ENCODE peak calls at places on chromosomes 16 and 17, in eight cellular contexts. S is uterus; I is CD8-positive, alpha-beta memory T cell; X is heart left ventricle; U is tibial nerve; J is Peyer's patch; W is transverse colon; K is iPS DF 6.9. P is an unnamed sample. For H3K9me3 and H3K27me3, the result is how much of the 10 kb centered on the place peaks cover.

GRCh38 chr17:27460196-27460725 is 4.0 kb downstream of the KSR1 start:
- DNase-seq in S (no peak), I (no peak), X (no peak), U (no peak), J (no peak), W (no peak), K (no peak), P (no peak)

GRCh38 chr17:64403881-64404460 is 13.3 kb upstream of the PECAM1 start:
- DNase-seq in S (no peak), I (no peak), X (no peak), U (no peak), J (peak), W (no peak), K (no peak), P (no peak)

GRCh38 chr17:77019955-77020379 is 120.8 kb upstream of the SEC14L1 start:
- DNase-seq in S (no peak), I (no peak), X (no peak), U (no peak), J (no peak), W (no peak), K (no peak), P (no peak)

GRCh38 chr17:1737531-1738291 is 5.0 kb upstream of the SERPINF2 start:
- DNase-seq in S (no peak), I (no peak), X (peak), U (no peak), J (no peak), W (no peak), K (no peak), P (no peak)

GRCh38 chr17:64635647-64636305 is 26.3 kb downstream of the SMURF2 start:
- DNase-seq in S (no peak), I (no peak), X (no peak), U (no peak), J (no peak), W (no peak), K (no peak), P (no peak)

GRCh38 chr17:17557796-17558195 is 33.7 kb downstream of the PEMT start:
- DNase-seq in S (no peak), I (no peak), X (peak), U (no peak), J (no peak), W (no peak), K (no peak), P (peak)

GRCh38 chr16:5058476-5058875 is 7.3 kb downstream of the C16orf89 start:
- DNase-seq in S (no peak), I (no peak), X (peak), U (no peak), J (no peak), W (no peak), K (peak), P (no peak)

GRCh38 chr17:68016838-68017237 is 18.7 kb upstream of the KPNA2 start:
- DNase-seq in S (no peak), I (no peak), X (no peak), U (no peak), J (no peak), W (no peak), K (no peak), P (no peak)

GRCh38 chr16:15772579-15773293 is 84.1 kb downstream of the MYH11 start:
- DNase-seq in S (no peak), I (no peak), X (no peak), U (no peak), J (no peak), W (no peak), K (no peak), P (no peak)

GRCh38 chr16:49788505-49788904 is 67.4 kb downstream of the ZNF423 start:
- DNase-seq in S (peak), I (no peak), X (peak), U (no peak), J (no peak), W (no peak), K (no peak), P (peak)

GRCh38 chr16:27084296-27085065 is 17.8 kb downstream of the C16orf82 start:
- DNase-seq in S (no peak), I (no peak), X (no peak), U (no peak), J (no peak), W (no peak), K (no peak), P (no peak)

GRCh38 chr17:54426287-54426886 is 474.3 kb upstream of the TOM1L1 start:
- DNase-seq in S (no peak), I (no peak), X (no peak), U (no peak), J (no peak), W (no peak), K (no peak), P (no peak)

GRCh38 chr17:17119106-17119505 is 76.8 kb downstream of the MPRIP start:
- DNase-seq in S (no peak), I (no peak), X (peak), U (no peak), J (no peak), W (peak), K (no peak), P (peak)

GRCh38 chr17:40937384-40937819 is at the start of gene KRT23:
- DNase-seq in S (no peak), I (no peak), X (no peak), U (no peak), J (no peak), W (no peak), K (no peak), P (no peak)

GRCh38 chr17:56917559-56918296 is 3.9 kb upstream of the TRIM25 start:
- DNase-seq in S (no peak), I (no peak), X (no peak), U (no peak), J (no peak), W (no peak), K (no peak), P (no peak)

GRCh38 chr17:6756425-6757012 is 673 bp downstream of the XAF1 start:
- DNase-seq in S (no peak), I (no peak), X (no peak), U (no peak), J (no peak), W (no peak), K (no peak), P (no peak)

GRCh38 chr17:10907370-10907769 is 69.5 kb upstream of the PIRT start:
- DNase-seq in S (no peak), I (no peak), X (peak), U (no peak), J (no peak), W (no peak), K (no peak), P (no peak)

GRCh38 chr17:62700964-62701705 is 73.7 kb downstream of the MRC2 start:
- DNase-seq in S (no peak), I (no peak), X (no peak), U (no peak), J (no peak), W (no peak), K (no peak), P (no peak)

GRCh38 chr16:68590201-68590994 is 51.3 kb downstream of the ZFP90 start:
- DNase-seq in S (peak), I (peak), X (no peak), U (no peak), J (peak), W (peak), K (peak), P (peak)

GRCh38 chr16:12092347-12092882 is 115.9 kb downstream of the SNX29 start:
- DNase-seq in S (no peak), I (no peak), X (no peak), U (no peak), J (peak), W (no peak), K (no peak), P (no peak)

GRCh38 chr16:3306078-3306477 is 781 bp downstream of the ZNF75A start:
- DNase-seq in S (no peak), I (no peak), X (no peak), U (no peak), J (no peak), W (no peak), K (no peak), P (no peak)

GRCh38 chr16:3317315-3317999 is 12.2 kb downstream of the ZNF75A start:
- DNase-seq in S (no peak), I (no peak), X (no peak), U (no peak), J (no peak), W (no peak), K (no peak), P (no peak)

DNA sequence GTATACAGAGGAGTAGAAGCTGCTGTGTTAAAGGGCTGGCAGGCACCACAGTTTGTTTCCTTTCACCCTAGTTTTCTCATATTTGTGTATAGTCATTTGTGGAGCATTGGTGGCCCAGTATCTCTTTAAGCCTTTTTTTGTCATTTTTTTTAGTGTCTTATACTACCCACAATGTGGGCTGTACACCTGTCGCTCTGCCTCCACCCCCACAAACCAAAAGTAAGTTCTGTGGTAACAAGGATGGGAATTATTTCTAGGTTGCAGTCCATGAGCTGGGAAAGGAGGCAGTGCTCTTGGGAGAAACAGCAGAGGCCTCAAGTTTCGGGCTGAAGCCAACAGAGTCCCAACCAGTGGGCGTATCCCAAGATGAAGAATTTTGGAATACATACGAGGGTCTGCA is 6.2 kb downstream of the ZNF75A start:
- DNase-seq in S (no peak), I (no peak), X (no peak), U (no peak), J (no peak), W (no peak), K (no peak), P (no peak)
- H3K9me3 ChIP-seq in S (half or more), I (half or more), X (half or more), U (half or more), J (under half), W (half or more), K (under half), P (under half)

GRCh38 chr17:29003289-29003688 is 2.5 kb downstream of the SEZ6 start:
- DNase-seq in S (no peak), I (no peak), X (no peak), U (no peak), J (no peak), W (no peak), K (no peak), P (no peak)

GRCh38 chr17:29005936-29006438 is at the start of gene SEZ6:
- DNase-seq in S (peak), I (peak), X (peak), U (peak), J (peak), W (peak), K (no peak), P (peak)

GRCh38 chr17:29007456-29008455 is 1.9 kb upstream of the SEZ6 start:
- DNase-seq in S (no peak), I (no peak), X (no peak), U (no peak), J (no peak), W (no peak), K (no peak), P (no peak)

GRCh38 chr17:29004081-29004692 is 1.6 kb downstream of the SEZ6 start:
- DNase-seq in S (no peak), I (no peak), X (no peak), U (no peak), J (no peak), W (no peak), K (no peak), P (no peak)

GRCh38 chr17:29005562-29005887 is 308 bp downstream of the SEZ6 start:
- DNase-seq in S (no peak), I (no peak), X (no peak), U (no peak), J (no peak), W (no peak), K (no peak), P (no peak)
- H3K27me3 ChIP-seq in S (under half), I (under half), X (under half), U (under half), J (under half), W (half or more), K (under half), P (under half)

GRCh38 chr16:30085247-30085646 is 6.5 kb downstream of the TBX6 start:
- DNase-seq in S (no peak), I (no peak), X (peak), U (no peak), J (no peak), W (no peak), K (no peak), P (peak)

GRCh38 chr16:30084816-30085159 is 6.9 kb downstream of the TBX6 start:
- DNase-seq in S (peak), I (no peak), X (peak), U (peak), J (no peak), W (no peak), K (no peak), P (peak)

GRCh38 chr16:30084096-30084815 is 7.5 kb downstream of the TBX6 start:
- DNase-seq in S (no peak), I (no peak), X (no peak), U (no peak), J (no peak), W (no peak), K (no peak), P (peak)

GRCh38 chr16:30082545-30083090 is 6.8 kb downstream of the PPP4C start:
- DNase-seq in S (no peak), I (no peak), X (no peak), U (no peak), J (no peak), W (no peak), K (no peak), P (no peak)

DNA sequence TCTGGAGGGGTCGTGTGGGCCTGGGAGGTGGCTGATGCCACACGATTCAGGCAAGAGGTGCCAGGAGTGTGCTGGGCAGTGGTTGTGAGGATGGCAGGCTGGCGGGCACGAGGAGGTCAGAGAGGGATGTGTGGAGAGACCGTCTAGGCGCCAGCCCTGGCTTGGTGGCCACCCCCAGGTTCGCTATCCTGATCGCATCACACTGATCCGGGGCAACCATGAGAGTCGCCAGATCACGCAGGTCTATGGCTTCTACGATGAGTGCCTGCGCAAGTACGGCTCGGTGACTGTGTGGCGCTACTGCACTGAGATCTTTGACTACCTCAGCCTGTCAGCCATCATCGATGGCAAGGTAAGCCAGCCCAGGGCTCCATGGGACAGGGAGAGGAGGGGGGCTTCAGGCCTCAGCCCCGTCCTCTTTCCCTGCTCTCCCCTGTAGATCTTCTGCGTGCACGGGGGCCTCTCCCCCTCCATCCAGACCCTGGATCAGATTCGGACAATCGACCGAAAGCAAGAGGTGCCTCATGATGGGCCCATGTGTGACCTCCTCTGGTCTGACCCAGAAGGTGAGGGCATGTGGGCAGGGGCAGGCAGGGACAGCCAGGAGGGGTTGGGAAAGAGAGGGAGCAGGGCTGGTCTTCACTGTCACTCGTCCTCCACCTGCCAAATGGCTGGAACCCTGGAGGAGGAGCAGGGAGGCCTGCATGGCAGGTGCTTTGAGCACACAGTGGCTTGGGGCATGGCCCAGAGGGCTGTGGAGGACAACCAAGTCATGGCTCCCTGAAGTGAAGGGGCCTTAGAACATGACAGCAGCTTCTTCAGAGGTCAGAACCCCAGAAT is 7.6 kb downstream of the PPP4C start:
- DNase-seq in S (no peak), I (no peak), X (no peak), U (no peak), J (no peak), W (no peak), K (no peak), P (peak)
- H3K4me3 ChIP-seq in S (no peak), I (no peak), X (no peak), U (no peak), J (no peak), W (no peak), K (no peak), P (no peak)

GRCh38 chr16:3401719-3402397 is 843 bp downstream of the ZNF174 start:
- DNase-seq in S (no peak), I (no peak), X (no peak), U (no peak), J (no peak), W (no peak), K (no peak), P (no peak)
- H3K9me3 ChIP-seq in S (under half), I (under half), X (under half), U (half or more), J (under half), W (under half), K (under half), P (under half)

GRCh38 chr17:8888704-8889302 is 21.3 kb upstream of the PIK3R6 start:
- DNase-seq in S (no peak), I (no peak), X (peak), U (no peak), J (no peak), W (no peak), K (no peak), P (no peak)
- H3K27me3 ChIP-seq in S (under half), I (under half), X (under half), U (under half), J (under half), W (under half), K (under half), P (under half)

DNA sequence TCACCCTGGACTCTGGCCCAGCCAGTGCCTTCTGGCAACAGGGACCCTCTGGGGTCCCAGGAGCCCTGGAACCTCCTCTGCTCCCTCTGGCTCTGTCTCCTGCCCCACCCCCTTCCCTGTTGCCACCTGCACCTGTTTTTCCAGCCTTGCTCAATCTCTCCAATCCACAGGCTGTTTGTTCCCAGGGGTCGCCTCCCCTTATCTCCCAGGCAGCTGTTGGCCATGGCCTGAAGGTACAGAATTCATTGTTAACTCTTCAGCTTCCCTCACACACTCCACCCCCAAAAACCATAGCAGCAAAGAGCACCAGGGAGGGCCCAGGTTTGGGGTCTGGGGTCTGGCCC is 39.3 kb upstream of the TOB1 start:
- DNase-seq in S (no peak), I (no peak), X (no peak), U (no peak), J (no peak), W (no peak), K (no peak), P (no peak)
- H3K4me3 ChIP-seq in S (no peak), I (no peak), X (no peak), U (no peak), J (no peak), W (no peak), K (no peak), P (no peak)

GRCh38 chr17:22703204-22703603 is 1010.9 kb downstream of the KCNJ18 start:
- DNase-seq in S (no peak), I (no peak), X (no peak), U (no peak), J (no peak), W (no peak), K (no peak), P (no peak)

GRCh38 chr17:22707626-22708025 is 1015.3 kb downstream of the KCNJ18 start:
- DNase-seq in S (no peak), I (no peak), X (no peak), U (no peak), J (no peak), W (no peak), K (no peak), P (no peak)

GRCh38 chr17:22703786-22704441 is 1011.6 kb downstream of the KCNJ18 start:
- DNase-seq in S (no peak), I (no peak), X (no peak), U (no peak), J (no peak), W (no peak), K (no peak), P (no peak)

DNA sequence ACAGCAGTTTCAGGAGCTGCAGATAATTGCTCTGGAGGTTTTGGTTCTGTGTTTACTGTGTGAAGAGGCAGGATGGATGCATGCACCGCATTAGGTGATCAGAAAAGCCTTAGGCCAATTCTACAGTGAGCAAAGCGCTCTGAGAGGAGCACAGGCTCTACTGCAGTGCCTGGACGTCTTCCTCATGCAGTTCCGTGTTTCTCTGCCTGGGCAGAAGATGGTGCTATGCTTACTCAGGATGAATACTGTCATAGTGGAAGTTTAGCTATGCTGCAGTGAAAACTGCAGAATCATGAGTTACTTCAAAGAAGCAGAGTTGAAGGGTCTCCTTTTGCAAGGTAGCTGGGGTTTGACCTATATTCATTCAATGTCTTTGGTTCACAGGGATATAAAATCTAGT is 1012.4 kb downstream of the KCNJ18 start:
- DNase-seq in S (no peak), I (no peak), X (no peak), U (no peak), J (no peak), W (no peak), K (no peak), P (no peak)
- H3K9me3 ChIP-seq in S (under half), I (under half), X (under half), U (under half), J (under half), W (under half), K (under half), P (under half)

P was measured in right cardiac atrium.